ENCODE peak calls at places on chromosomes 2 and 18, in six cellular contexts. One of them, this sample, is unnamed.
A peak's percentile ranks its signal among the peaks of the same experiment; 100 is the strongest.

GRCh38 chr18:10495936-10496335 is 29.9 kb upstream of the NAPG start:
- DNase-seq in tibial artery: no peak
- DNase-seq in iris pigment epithelial cell: no peak
- DNase-seq in activated naive CD8-positive, alpha-beta T cell treated with anti-CD3 and anti-CD28 coated beads, Interleukin-2, amount 50 U/mL, for 16 hours: no peak
- DNase-seq in T-helper 9 cell: no peak
- DNase-seq in stimulated activated CD4-positive, alpha-beta T cell treated with anti-CD3 and anti-CD28 coated beads, TNF-alpha, amount 100 ng/mL, for 4 hours: no peak
- DNase-seq in this sample: no peak

GRCh38 chr2:128638311-128638710 is 319.6 kb upstream of the HS6ST1 start:
- DNase-seq in tibial artery: no peak
- DNase-seq in iris pigment epithelial cell: no peak
- DNase-seq in activated naive CD8-positive, alpha-beta T cell treated with anti-CD3 and anti-CD28 coated beads, Interleukin-2, amount 50 U/mL, for 16 hours: no peak
- DNase-seq in T-helper 9 cell: no peak
- DNase-seq in stimulated activated CD4-positive, alpha-beta T cell treated with anti-CD3 and anti-CD28 coated beads, TNF-alpha, amount 100 ng/mL, for 4 hours: no peak
- DNase-seq in this sample: no peak

GRCh38 chr2:163734911-163735691 is 707 bp downstream of the FIGN start:
- DNase-seq in tibial artery: no peak
- DNase-seq in iris pigment epithelial cell: peak; percentile 31
- DNase-seq in activated naive CD8-positive, alpha-beta T cell treated with anti-CD3 and anti-CD28 coated beads, Interleukin-2, amount 50 U/mL, for 16 hours: no peak
- DNase-seq in T-helper 9 cell: no peak
- DNase-seq in stimulated activated CD4-positive, alpha-beta T cell treated with anti-CD3 and anti-CD28 coated beads, TNF-alpha, amount 100 ng/mL, for 4 hours: no peak
- DNase-seq in this sample: peak; percentile 20

GRCh38 chr2:7748717-7749415 is 831.7 kb downstream of the RNF144A start:
- DNase-seq in tibial artery: no peak
- DNase-seq in iris pigment epithelial cell: peak; percentile 1
- DNase-seq in activated naive CD8-positive, alpha-beta T cell treated with anti-CD3 and anti-CD28 coated beads, Interleukin-2, amount 50 U/mL, for 16 hours: no peak
- DNase-seq in T-helper 9 cell: no peak
- DNase-seq in stimulated activated CD4-positive, alpha-beta T cell treated with anti-CD3 and anti-CD28 coated beads, TNF-alpha, amount 100 ng/mL, for 4 hours: no peak
- DNase-seq in this sample: peak; percentile 88

GRCh38 chr2:31331156-31331555 is 83.4 kb downstream of the XDH start:
- DNase-seq in tibial artery: no peak
- DNase-seq in iris pigment epithelial cell: no peak
- DNase-seq in activated naive CD8-positive, alpha-beta T cell treated with anti-CD3 and anti-CD28 coated beads, Interleukin-2, amount 50 U/mL, for 16 hours: no peak
- DNase-seq in T-helper 9 cell: no peak
- DNase-seq in stimulated activated CD4-positive, alpha-beta T cell treated with anti-CD3 and anti-CD28 coated beads, TNF-alpha, amount 100 ng/mL, for 4 hours: no peak
- DNase-seq in this sample: no peak

GRCh38 chr2:230684222-230685164 is 28.1 kb upstream of the CAB39 start:
- DNase-seq in tibial artery: no peak
- DNase-seq in iris pigment epithelial cell: peak; percentile 57
- DNase-seq in activated naive CD8-positive, alpha-beta T cell treated with anti-CD3 and anti-CD28 coated beads, Interleukin-2, amount 50 U/mL, for 16 hours: no peak
- DNase-seq in T-helper 9 cell: no peak
- DNase-seq in stimulated activated CD4-positive, alpha-beta T cell treated with anti-CD3 and anti-CD28 coated beads, TNF-alpha, amount 100 ng/mL, for 4 hours: no peak
- DNase-seq in this sample: peak; percentile 80

GRCh38 chr18:77055429-77056310 is 76.9 kb downstream of the MBP start:
- DNase-seq in tibial artery: no peak
- DNase-seq in iris pigment epithelial cell: no peak
- DNase-seq in activated naive CD8-positive, alpha-beta T cell treated with anti-CD3 and anti-CD28 coated beads, Interleukin-2, amount 50 U/mL, for 16 hours: no peak
- DNase-seq in T-helper 9 cell: no peak
- DNase-seq in stimulated activated CD4-positive, alpha-beta T cell treated with anti-CD3 and anti-CD28 coated beads, TNF-alpha, amount 100 ng/mL, for 4 hours: no peak
- DNase-seq in this sample: no peak

GRCh38 chr2:108324531-108325256 is 36.0 kb downstream of the SULT1C2 start:
- DNase-seq in tibial artery: no peak
- DNase-seq in iris pigment epithelial cell: peak; percentile 88
- DNase-seq in activated naive CD8-positive, alpha-beta T cell treated with anti-CD3 and anti-CD28 coated beads, Interleukin-2, amount 50 U/mL, for 16 hours: no peak
- DNase-seq in T-helper 9 cell: no peak
- DNase-seq in stimulated activated CD4-positive, alpha-beta T cell treated with anti-CD3 and anti-CD28 coated beads, TNF-alpha, amount 100 ng/mL, for 4 hours: no peak
- DNase-seq in this sample: peak; percentile 61

GRCh38 chr2:163407296-163407695 is 328.5 kb downstream of the FIGN start:
- DNase-seq in tibial artery: no peak
- DNase-seq in iris pigment epithelial cell: peak; percentile 25
- DNase-seq in activated naive CD8-positive, alpha-beta T cell treated with anti-CD3 and anti-CD28 coated beads, Interleukin-2, amount 50 U/mL, for 16 hours: no peak
- DNase-seq in T-helper 9 cell: no peak
- DNase-seq in stimulated activated CD4-positive, alpha-beta T cell treated with anti-CD3 and anti-CD28 coated beads, TNF-alpha, amount 100 ng/mL, for 4 hours: no peak
- DNase-seq in this sample: no peak

GRCh38 chr2:165268751-165269150 is 29.5 kb downstream of the SCN2A start:
- DNase-seq in tibial artery: no peak
- DNase-seq in iris pigment epithelial cell: no peak
- DNase-seq in activated naive CD8-positive, alpha-beta T cell treated with anti-CD3 and anti-CD28 coated beads, Interleukin-2, amount 50 U/mL, for 16 hours: no peak
- DNase-seq in T-helper 9 cell: no peak
- DNase-seq in stimulated activated CD4-positive, alpha-beta T cell treated with anti-CD3 and anti-CD28 coated beads, TNF-alpha, amount 100 ng/mL, for 4 hours: no peak
- DNase-seq in this sample: no peak

GRCh38 chr2:37645836-37646235 is 25.6 kb downstream of the CDC42EP3 start:
- DNase-seq in tibial artery: no peak
- DNase-seq in iris pigment epithelial cell: no peak
- DNase-seq in activated naive CD8-positive, alpha-beta T cell treated with anti-CD3 and anti-CD28 coated beads, Interleukin-2, amount 50 U/mL, for 16 hours: no peak
- DNase-seq in T-helper 9 cell: no peak
- DNase-seq in stimulated activated CD4-positive, alpha-beta T cell treated with anti-CD3 and anti-CD28 coated beads, TNF-alpha, amount 100 ng/mL, for 4 hours: no peak
- DNase-seq in this sample: no peak

GRCh38 chr2:134919360-134920210 is 963 bp downstream of the CCNT2 start:
- DNase-seq in tibial artery: no peak
- DNase-seq in iris pigment epithelial cell: peak; percentile 31
- DNase-seq in activated naive CD8-positive, alpha-beta T cell treated with anti-CD3 and anti-CD28 coated beads, Interleukin-2, amount 50 U/mL, for 16 hours: peak; percentile 16
- DNase-seq in T-helper 9 cell: peak; percentile 24
- DNase-seq in stimulated activated CD4-positive, alpha-beta T cell treated with anti-CD3 and anti-CD28 coated beads, TNF-alpha, amount 100 ng/mL, for 4 hours: no peak
- DNase-seq in this sample: peak; percentile 28

GRCh38 chr2:1606421-1607235 is 137.7 kb downstream of the PXDN start:
- DNase-seq in tibial artery: no peak
- DNase-seq in iris pigment epithelial cell: no peak
- DNase-seq in activated naive CD8-positive, alpha-beta T cell treated with anti-CD3 and anti-CD28 coated beads, Interleukin-2, amount 50 U/mL, for 16 hours: no peak
- DNase-seq in T-helper 9 cell: no peak
- DNase-seq in stimulated activated CD4-positive, alpha-beta T cell treated with anti-CD3 and anti-CD28 coated beads, TNF-alpha, amount 100 ng/mL, for 4 hours: no peak
- DNase-seq in this sample: no peak

GRCh38 chr18:55778731-55779460 is 190.9 kb upstream of the TCF4 start:
- DNase-seq in tibial artery: no peak
- DNase-seq in iris pigment epithelial cell: peak; percentile 14
- DNase-seq in activated naive CD8-positive, alpha-beta T cell treated with anti-CD3 and anti-CD28 coated beads, Interleukin-2, amount 50 U/mL, for 16 hours: no peak
- DNase-seq in T-helper 9 cell: no peak
- DNase-seq in stimulated activated CD4-positive, alpha-beta T cell treated with anti-CD3 and anti-CD28 coated beads, TNF-alpha, amount 100 ng/mL, for 4 hours: no peak
- DNase-seq in this sample: peak; percentile 60

GRCh38 chr18:21489119-21489750 is 111.3 kb downstream of the ESCO1 start:
- DNase-seq in tibial artery: no peak
- DNase-seq in iris pigment epithelial cell: peak; percentile 63
- DNase-seq in activated naive CD8-positive, alpha-beta T cell treated with anti-CD3 and anti-CD28 coated beads, Interleukin-2, amount 50 U/mL, for 16 hours: no peak
- DNase-seq in T-helper 9 cell: no peak
- DNase-seq in stimulated activated CD4-positive, alpha-beta T cell treated with anti-CD3 and anti-CD28 coated beads, TNF-alpha, amount 100 ng/mL, for 4 hours: no peak
- DNase-seq in this sample: peak; percentile 31

This sample was measured in mammary epithelial cell.